ENCODE peak calls at places on chromosomes 11 and 22, in seven cellular contexts. One of them, this sample, is unnamed.

GRCh38 chr11:55673860-55674259 is 11.9 kb downstream of the OR4C6 start:
- DNase-seq in esophagus squamous epithelium: no peak
- DNase-seq in AG09309: no peak
- DNase-seq in right lobe of liver: no peak
- DNase-seq in Peyer's patch: no peak
- DNase-seq in naive B cell: no peak
- DNase-seq in A549: no peak
- DNase-seq in this sample: no peak

GRCh38 chr11:122656073-122656630 is 630 bp downstream of the UBASH3B start:
- DNase-seq in esophagus squamous epithelium: no peak
- DNase-seq in AG09309: no peak
- DNase-seq in right lobe of liver: peak
- DNase-seq in Peyer's patch: peak
- DNase-seq in naive B cell: no peak
- DNase-seq in A549: peak
- DNase-seq in this sample: no peak

GRCh38 chr11:40879911-40880310 is 579.5 kb downstream of the LRRC4C start:
- DNase-seq in esophagus squamous epithelium: no peak
- DNase-seq in AG09309: no peak
- DNase-seq in right lobe of liver: no peak
- DNase-seq in Peyer's patch: no peak
- DNase-seq in naive B cell: no peak
- DNase-seq in A549: no peak
- DNase-seq in this sample: no peak

GRCh38 chr11:111417011-111417765 is 38.1 kb upstream of the POU2AF1 start:
- DNase-seq in esophagus squamous epithelium: no peak
- DNase-seq in AG09309: no peak
- DNase-seq in right lobe of liver: no peak
- DNase-seq in Peyer's patch: no peak
- DNase-seq in naive B cell: peak
- DNase-seq in A549: no peak
- DNase-seq in this sample: no peak

GRCh38 chr11:106447631-106448191 is 370.2 kb downstream of the AASDHPPT start:
- DNase-seq in esophagus squamous epithelium: no peak
- DNase-seq in AG09309: no peak
- DNase-seq in right lobe of liver: no peak
- DNase-seq in Peyer's patch: no peak
- DNase-seq in naive B cell: no peak
- DNase-seq in A549: no peak
- DNase-seq in this sample: no peak

GRCh38 chr11:10605941-10606381 is 37.5 kb upstream of the LYVE1 start:
- DNase-seq in esophagus squamous epithelium: no peak
- DNase-seq in AG09309: peak
- DNase-seq in right lobe of liver: peak
- DNase-seq in Peyer's patch: no peak
- DNase-seq in naive B cell: no peak
- DNase-seq in A549: no peak
- DNase-seq in this sample: no peak

GRCh38 chr11:69598147-69598546 is 42.8 kb upstream of the CCND1 start:
- DNase-seq in esophagus squamous epithelium: no peak
- DNase-seq in AG09309: no peak
- DNase-seq in right lobe of liver: no peak
- DNase-seq in Peyer's patch: no peak
- DNase-seq in naive B cell: no peak
- DNase-seq in A549: no peak
- DNase-seq in this sample: no peak

GRCh38 chr11:120336641-120337132 is 474 bp downstream of the ARHGEF12 start:
- DNase-seq in esophagus squamous epithelium: no peak
- DNase-seq in AG09309: no peak
- DNase-seq in right lobe of liver: no peak
- DNase-seq in Peyer's patch: no peak
- DNase-seq in naive B cell: no peak
- DNase-seq in A549: peak
- DNase-seq in this sample: no peak

GRCh38 chr22:19346677-19347265 is 55.3 kb upstream of the CLTCL1 start:
- DNase-seq in esophagus squamous epithelium: no peak
- DNase-seq in AG09309: no peak
- DNase-seq in right lobe of liver: no peak
- DNase-seq in Peyer's patch: no peak
- DNase-seq in naive B cell: no peak
- DNase-seq in A549: no peak
- DNase-seq in this sample: no peak

GRCh38 chr11:86275493-86276370 is 26.3 kb upstream of the HIKESHI start:
- DNase-seq in esophagus squamous epithelium: no peak
- DNase-seq in AG09309: no peak
- DNase-seq in right lobe of liver: no peak
- DNase-seq in Peyer's patch: no peak
- DNase-seq in naive B cell: no peak
- DNase-seq in A549: no peak
- DNase-seq in this sample: no peak

GRCh38 chr11:121337078-121337477 is 44.5 kb downstream of the SC5D start:
- DNase-seq in esophagus squamous epithelium: no peak
- DNase-seq in AG09309: no peak
- DNase-seq in right lobe of liver: no peak
- DNase-seq in Peyer's patch: no peak
- DNase-seq in naive B cell: no peak
- DNase-seq in A549: no peak
- DNase-seq in this sample: no peak

GRCh38 chr22:37897805-37898204 is 8.3 kb upstream of the MICALL1 start:
- DNase-seq in esophagus squamous epithelium: no peak
- DNase-seq in AG09309: no peak
- DNase-seq in right lobe of liver: no peak
- DNase-seq in Peyer's patch: no peak
- DNase-seq in naive B cell: no peak
- DNase-seq in A549: no peak
- DNase-seq in this sample: no peak

GRCh38 chr11:363948-364761 is 5.1 kb upstream of the B4GALNT4 start:
- DNase-seq in esophagus squamous epithelium: no peak
- DNase-seq in AG09309: no peak
- DNase-seq in right lobe of liver: peak
- DNase-seq in Peyer's patch: peak
- DNase-seq in naive B cell: peak
- DNase-seq in A549: peak
- DNase-seq in this sample: no peak

GRCh38 chr11:898540-899190 is 11.9 kb downstream of the CHID1 start:
- DNase-seq in esophagus squamous epithelium: no peak
- DNase-seq in AG09309: no peak
- DNase-seq in right lobe of liver: no peak
- DNase-seq in Peyer's patch: no peak
- DNase-seq in naive B cell: no peak
- DNase-seq in A549: no peak
- DNase-seq in this sample: peak

GRCh38 chr11:67289226-67289650 is at the start of gene ANKRD13D:
- DNase-seq in esophagus squamous epithelium: no peak
- DNase-seq in AG09309: no peak
- DNase-seq in right lobe of liver: no peak
- DNase-seq in Peyer's patch: peak
- DNase-seq in naive B cell: no peak
- DNase-seq in A549: no peak
- DNase-seq in this sample: no peak

GRCh38 chr11:70727899-70728620 is 329.7 kb downstream of the CTTN start:
- DNase-seq in esophagus squamous epithelium: no peak
- DNase-seq in AG09309: no peak
- DNase-seq in right lobe of liver: no peak
- DNase-seq in Peyer's patch: no peak
- DNase-seq in naive B cell: no peak
- DNase-seq in A549: no peak
- DNase-seq in this sample: no peak

GRCh38 chr11:118163494-118163893 is 10.9 kb upstream of the SCN4B start:
- DNase-seq in esophagus squamous epithelium: no peak
- DNase-seq in AG09309: no peak
- DNase-seq in right lobe of liver: no peak
- DNase-seq in Peyer's patch: no peak
- DNase-seq in naive B cell: no peak
- DNase-seq in A549: no peak
- DNase-seq in this sample: no peak

GRCh38 chr11:11849127-11849746 is 7.5 kb downstream of the USP47 start:
- DNase-seq in esophagus squamous epithelium: no peak
- DNase-seq in AG09309: no peak
- DNase-seq in right lobe of liver: peak
- DNase-seq in Peyer's patch: no peak
- DNase-seq in naive B cell: peak
- DNase-seq in A549: peak
- DNase-seq in this sample: no peak

This sample was measured in cerebellar nuclear complex.